ENCODE peak calls at places on chromosome 1, in eight cellular contexts. D is amygdala; E is NCI-H82; W is thoracic aorta; G is dorsolateral prefrontal cortex; O is kidney epithelial cell; F is CD4-positive, CD25-positive, alpha-beta regulatory T cell; U is NCI-H345. C is an unnamed sample.
A peak's percentile ranks its signal among the peaks of the same experiment; 100 is the strongest.

GRCh38 chr1:198116469-198116868 is 40.3 kb upstream of the NEK7 start:
- DNase-seq in D (no peak), E (no peak), W (no peak), G (no peak), O (no peak), F (no peak), U (no peak), C (no peak)

GRCh38 chr1:206032356-206033140 is 8.9 kb upstream of the CTSE start:
- DNase-seq in D (no peak), E (peak; percentile 29), W (no peak), G (no peak), O (no peak), F (no peak), U (no peak), C (no peak)

GRCh38 chr1:178528963-178529355 is 16.1 kb downstream of the TEX35 start:
- DNase-seq in D (no peak), E (no peak), W (no peak), G (no peak), O (no peak), F (no peak), U (no peak), C (no peak)

GRCh38 chr1:48686159-48686558 is 90.5 kb downstream of the BEND5 start:
- DNase-seq in D (no peak), E (no peak), W (no peak), G (no peak), O (no peak), F (no peak), U (no peak), C (no peak)

GRCh38 chr1:228282329-228283042 is 74.6 kb downstream of the OBSCN start:
- DNase-seq in D (no peak), E (no peak), W (no peak), G (no peak), O (peak; percentile 25), F (no peak), U (no peak), C (no peak)

GRCh38 chr1:14996133-14997050 is 157.2 kb upstream of the TMEM51 start:
- DNase-seq in D (no peak), E (no peak), W (no peak), G (no peak), O (peak; percentile 79), F (no peak), U (no peak), C (no peak)

GRCh38 chr1:16352842-16353535 is 709 bp upstream of the FBXO42 start:
- DNase-seq in D (no peak), E (peak; percentile 76), W (no peak), G (no peak), O (no peak), F (no peak), U (no peak), C (no peak)

GRCh38 chr1:234975122-234975940 is 153.3 kb downstream of the TOMM20 start:
- DNase-seq in D (no peak), E (no peak), W (no peak), G (no peak), O (peak; percentile 97), F (no peak), U (peak; percentile 46), C (no peak)

GRCh38 chr1:51728611-51729155 is 111.8 kb downstream of the OSBPL9 start:
- DNase-seq in D (no peak), E (peak; percentile 58), W (no peak), G (no peak), O (no peak), F (no peak), U (peak; percentile 25), C (peak; percentile 27)